ENCODE peak calls at places on chromosomes 12 and 14, in seven cellular contexts. J is K562, S is IMR-90, D is GM12878, I is A549, W is HCT116, T is HepG2. P is an unnamed sample.

GRCh38 chr12:105933671-105934665 is 204.8 kb downstream of the NUAK1 start:
- DNase-seq in J (no peak), S (peak; percentile 99), D (no peak), I (peak; percentile 71), W (no peak), T (no peak), P (peak; percentile 96)

GRCh38 chr14:32472512-32473472 is 143.7 kb downstream of the AKAP6 start:
- DNase-seq in J (no peak), S (peak; percentile 81), D (no peak), I (peak; percentile 6), W (no peak), T (peak; percentile 38), P (peak; percentile 52)

GRCh38 chr12:67909091-67909531 is 80.1 kb upstream of the IFNG-AS1 start:
- DNase-seq in J (no peak), S (peak; percentile 75), D (no peak), I (no peak), W (no peak), T (no peak), P (no peak)

GRCh38 chr12:63822352-63822751 is 22.1 kb upstream of the SRGAP1 start:
- DNase-seq in J (no peak), S (peak; percentile 82), D (no peak), I (no peak), W (no peak), T (no peak), P (no peak)

GRCh38 chr14:22918809-22919600 is at the start of gene RBM23:
- DNase-seq in J (peak; percentile 98), S (peak; percentile 100), D (peak; percentile 100), I (peak; percentile 100), W (peak; percentile 100), T (peak; percentile 36), P (peak; percentile 100)

GRCh38 chr12:25200703-25201102 is 5.7 kb downstream of the ETFRF1 start:
- DNase-seq in J (no peak), S (peak; percentile 77), D (no peak), I (no peak), W (no peak), T (no peak), P (peak; percentile 16)

GRCh38 chr14:104799657-104800599 is 973 bp upstream of the ZBTB42 start:
- DNase-seq in J (peak; percentile 95), S (peak; percentile 67), D (no peak), I (no peak), W (no peak), T (peak; percentile 76), P (peak; percentile 62)

GRCh38 chr14:104927432-104927816 is 2.7 kb downstream of the PLD4 start:
- DNase-seq in J (peak; percentile 7), S (no peak), D (no peak), I (no peak), W (no peak), T (no peak), P (no peak)

GRCh38 chr12:106644335-106645073 is 61.7 kb downstream of the RFX4 start:
- DNase-seq in J (no peak), S (no peak), D (no peak), I (no peak), W (no peak), T (no peak), P (no peak)

GRCh38 chr12:96051756-96052155 is 16.4 kb upstream of the LTA4H start:
- DNase-seq in J (no peak), S (no peak), D (no peak), I (no peak), W (no peak), T (no peak), P (no peak)

GRCh38 chr14:104136472-104137296 is 1.7 kb upstream of the KIF26A start:
- DNase-seq in J (no peak), S (no peak), D (no peak), I (peak; percentile 34), W (no peak), T (no peak), P (no peak)

GRCh38 chr14:68473794-68474193 is 319.1 kb downstream of the ZFP36L1 start:
- DNase-seq in J (no peak), S (no peak), D (no peak), I (peak; percentile 82), W (no peak), T (no peak), P (no peak)

GRCh38 chr12:54172102-54172630 is 16.6 kb downstream of the SMUG1 start:
- DNase-seq in J (no peak), S (no peak), D (no peak), I (no peak), W (no peak), T (no peak), P (no peak)

GRCh38 chr14:102776761-102777710 is at the start of gene TRAF3:
- DNase-seq in J (peak; percentile 81), S (peak; percentile 77), D (no peak), I (peak; percentile 42), W (no peak), T (no peak), P (peak; percentile 53)

GRCh38 chr12:27733052-27733656 is 22.5 kb downstream of the MRPS35 start:
- DNase-seq in J (peak; percentile 43), S (peak; percentile 52), D (no peak), I (peak; percentile 55), W (no peak), T (peak; percentile 10), P (peak; percentile 51)

GRCh38 chr14:49861581-49861922 is 9.0 kb upstream of the NEMF start:
- DNase-seq in J (no peak), S (peak; percentile 87), D (no peak), I (peak; percentile 84), W (no peak), T (no peak), P (no peak)
- TF ChIP-seq POLR2A in J (no peak), S (peak; percentile 72), D (peak; percentile 63), I (peak; percentile 25), W (no peak), T (peak; percentile 33), P (no peak)

GRCh38 chr14:39158222-39158858 is 11.8 kb downstream of the TRAPPC6B start:
- DNase-seq in J (no peak), S (no peak), D (no peak), I (no peak), W (no peak), T (no peak), P (no peak)
- H3K4me2 ChIP-seq in J (no peak overlapping the region), S (no peak overlapping the region), D (no peak overlapping the region), I (no peak overlapping the region), W (no peak overlapping the region), T (no peak overlapping the region), P (no peak overlapping the region)

DNA sequence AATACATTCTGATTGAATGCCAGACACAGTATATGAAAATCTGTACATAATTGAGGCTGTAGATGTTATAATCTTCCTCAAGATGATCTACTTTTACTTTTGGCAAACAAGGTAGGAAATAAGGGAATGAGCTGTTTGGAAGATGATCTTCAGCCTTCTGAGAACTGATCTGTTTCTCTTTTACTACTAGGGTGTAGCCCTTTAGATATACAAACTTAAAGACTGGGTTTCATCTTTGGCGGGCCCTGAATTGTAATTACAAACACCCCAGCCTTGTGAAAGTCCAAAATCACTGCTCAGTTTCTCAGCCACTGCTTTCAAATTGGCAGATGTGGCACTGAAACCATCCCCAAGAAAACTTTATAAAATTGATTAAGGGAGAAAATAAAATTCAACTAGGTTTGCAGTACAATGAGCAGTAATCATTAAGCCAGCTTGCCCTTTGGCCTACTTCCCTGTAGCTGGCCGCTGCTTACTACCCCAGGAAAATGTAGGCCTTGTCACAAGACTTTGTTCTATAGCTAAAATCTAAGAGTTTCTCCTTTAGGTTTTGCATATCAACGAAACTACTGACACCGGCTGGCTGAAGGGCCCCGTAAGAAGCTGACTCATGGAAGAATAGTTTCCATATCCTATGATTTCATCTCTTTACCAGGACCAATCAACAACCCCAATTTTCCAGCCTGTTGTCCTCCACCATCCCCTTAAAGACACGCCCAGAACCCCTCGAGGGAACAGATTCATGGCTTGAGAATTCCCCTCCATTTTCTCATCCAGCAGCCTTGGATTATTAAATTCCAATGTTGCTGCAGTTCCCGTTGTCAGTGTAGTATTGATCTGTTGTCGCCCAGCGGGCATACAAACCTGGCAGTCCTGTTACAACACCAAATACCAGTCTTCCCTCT is 210.8 kb downstream of the PCNX1 start:
- DNase-seq in J (peak; percentile 11), S (peak; percentile 78), D (no peak), I (peak; percentile 11), W (no peak), T (peak; percentile 18), P (no peak)
- TF ChIP-seq POLR2A in J (no peak), S (no peak), D (no peak), I (no peak), W (no peak), T (no peak), P (no peak)

GRCh38 chr12:131218291-131219172 is 264.8 kb downstream of the ADGRD1 start:
- DNase-seq in J (peak; percentile 14), S (no peak), D (no peak), I (peak; percentile 46), W (no peak), T (no peak), P (no peak)
- H3K4me2 ChIP-seq in J (peak overlapping the region; percentile 44), S (no peak overlapping the region), D (peak overlapping the region; percentile 54), I (peak overlapping the region; percentile 61), W (peak overlapping the region; percentile 69), T (no peak overlapping the region), P (no peak overlapping the region)

GRCh38 chr14:94128216-94128839 is 1.1 kb downstream of the IFI27L2 start:
- DNase-seq in J (no peak), S (no peak), D (no peak), I (no peak), W (no peak), T (no peak), P (no peak)

GRCh38 chr14:94127330-94127729 is 2.1 kb downstream of the IFI27L2 start:
- DNase-seq in J (no peak), S (no peak), D (no peak), I (no peak), W (no peak), T (no peak), P (no peak)

GRCh38 chr14:94129758-94130414 is 482 bp upstream of the IFI27L2 start:
- DNase-seq in J (peak; percentile 33), S (peak; percentile 34), D (no peak), I (peak; percentile 52), W (peak; percentile 56), T (no peak), P (peak; percentile 53)

GRCh38 chr14:94126800-94127199 is 2.6 kb downstream of the IFI27L2 start:
- DNase-seq in J (no peak), S (no peak), D (no peak), I (no peak), W (no peak), T (no peak), P (no peak)

GRCh38 chr14:94129111-94129757 is at the start of gene IFI27L2:
- DNase-seq in J (peak; percentile 79), S (peak; percentile 73), D (no peak), I (peak; percentile 79), W (peak; percentile 59), T (peak; percentile 40), P (peak; percentile 59)
- TF ChIP-seq POLR2A in J (no peak), S (no peak), D (peak; percentile 82), I (peak; percentile 42), W (no peak), T (no peak), P (no peak)

GRCh38 chr12:94184995-94185711 is 36.8 kb downstream of the PLXNC1 start:
- DNase-seq in J (no peak), S (no peak), D (no peak), I (no peak), W (no peak), T (no peak), P (no peak)

GRCh38 chr12:94190623-94191022 is 42.2 kb downstream of the PLXNC1 start:
- DNase-seq in J (no peak), S (no peak), D (no peak), I (no peak), W (no peak), T (no peak), P (no peak)

GRCh38 chr12:94186461-94187237 is 38.3 kb downstream of the PLXNC1 start:
- DNase-seq in J (no peak), S (peak; percentile 61), D (no peak), I (no peak), W (no peak), T (no peak), P (no peak)

GRCh38 chr12:94185801-94186200 is 37.4 kb downstream of the PLXNC1 start:
- DNase-seq in J (no peak), S (no peak), D (no peak), I (no peak), W (no peak), T (no peak), P (no peak)

GRCh38 chr12:94187351-94187750 is 39.0 kb downstream of the PLXNC1 start:
- DNase-seq in J (no peak), S (no peak), D (no peak), I (no peak), W (no peak), T (no peak), P (no peak)
- H3K4me2 ChIP-seq in J (no peak overlapping the region), S (peak overlapping the region; percentile 13), D (no peak overlapping the region), I (no peak overlapping the region), W (no peak overlapping the region), T (no peak overlapping the region), P (no peak overlapping the region)

P was measured in endothelial cell of umbilical vein.